ENCODE peak calls at places on chromosomes 4 and X, in nine cellular contexts. W is upper lobe of left lung, E is A549, G is IMR-90, P is prostate gland, H is breast epithelium, D is body of pancreas, Y is tibial nerve, X is right lobe of liver. T is an unnamed sample.

GRCh38 chr4:111398906-111399330 is 746.3 kb upstream of the FAM241A start:
- DNase-seq in Y (no peak), W (no peak), G (peak), X (no peak), D (no peak), P (no peak), H (no peak), E (no peak), T (no peak)

GRCh38 chrX:10087391-10087790 is 69.4 kb upstream of the CLCN4 start:
- DNase-seq in E (no peak), Y (no peak), W (no peak), D (no peak), G (no peak), H (no peak), X (no peak), P (no peak), T (no peak)

GRCh38 chr4:136687596-136687995 is 844.7 kb downstream of the PCDH18 start:
- DNase-seq in X (no peak), E (no peak), H (no peak), G (no peak), Y (no peak), W (no peak), P (no peak), D (no peak), T (no peak)

GRCh38 chr4:152223600-152223999 is 312.3 kb downstream of the FBXW7 start:
- DNase-seq in P (no peak), E (no peak), X (no peak), G (no peak), D (no peak), Y (no peak), H (no peak), W (no peak), T (no peak)

GRCh38 chr4:80183196-80184052 is 13.9 kb upstream of the PRDM8 start:
- DNase-seq in X (no peak), D (peak), W (no peak), Y (no peak), H (no peak), P (no peak), E (no peak), G (no peak), T (no peak)

GRCh38 chr4:5165419-5166369 is 114.4 kb downstream of the STK32B start:
- DNase-seq in E (no peak), Y (no peak), D (no peak), H (no peak), G (peak), W (no peak), P (no peak), X (no peak), T (no peak)

GRCh38 chrX:45447995-45448394 is 247.3 kb upstream of the DIPK2B start:
- DNase-seq in E (no peak), P (no peak), G (no peak), X (no peak), W (no peak), H (no peak), D (no peak), Y (no peak), T (no peak)

GRCh38 chr4:54473077-54473545 is 184.6 kb upstream of the KIT start:
- DNase-seq in H (no peak), D (no peak), G (peak), E (peak), Y (no peak), X (no peak), W (no peak), P (no peak), T (peak)

GRCh38 chr4:36086387-36086786 is 157.9 kb downstream of the ARAP2 start:
- DNase-seq in H (no peak), P (no peak), W (no peak), D (no peak), E (no peak), Y (no peak), G (no peak), X (no peak), T (no peak)

GRCh38 chrX:11558972-11559371 is 106.7 kb downstream of the ARHGAP6 start:
- DNase-seq in Y (no peak), G (no peak), E (peak), P (no peak), W (no peak), X (no peak), D (no peak), H (no peak), T (peak)

GRCh38 chrX:102517331-102517730 is 792 bp upstream of the TMSB15A start:
- DNase-seq in H (no peak), X (no peak), D (no peak), G (peak), W (no peak), Y (no peak), E (peak), P (no peak), T (no peak)

GRCh38 chrX:118603981-118604380 is 108.4 kb downstream of the DOCK11 start:
- DNase-seq in P (peak), Y (no peak), D (peak), X (peak), G (peak), E (peak), W (no peak), H (no peak), T (peak)

GRCh38 chr4:127188847-127189246 is 443.9 kb upstream of the INTU start:
- DNase-seq in X (no peak), G (peak), Y (no peak), E (peak), W (no peak), H (no peak), P (no peak), D (no peak), T (no peak)

GRCh38 chr4:37415845-37416369 is 171.4 kb downstream of the NWD2 start:
- DNase-seq in P (no peak), H (no peak), E (no peak), Y (no peak), D (no peak), X (no peak), G (no peak), W (no peak), T (no peak)

GRCh38 chrX:36898301-36898700 is 109.9 kb upstream of the FAM47C start:
- DNase-seq in G (peak), W (no peak), P (no peak), Y (no peak), X (no peak), D (no peak), E (peak), H (no peak), T (no peak)

GRCh38 chr4:36039031-36039430 is 205.3 kb downstream of the ARAP2 start:
- DNase-seq in X (no peak), G (no peak), D (no peak), Y (no peak), H (no peak), P (no peak), E (no peak), W (no peak), T (no peak)

GRCh38 chr4:1246111-1246881 is 2.6 kb downstream of the CTBP1 start:
- DNase-seq in W (peak), H (peak), Y (no peak), E (no peak), X (peak), D (peak), G (no peak), P (no peak), T (no peak)

GRCh38 chr4:92198711-92199110 is 105.1 kb upstream of the GRID2 start:
- DNase-seq in Y (no peak), H (no peak), P (no peak), X (no peak), E (no peak), W (no peak), D (no peak), G (peak), T (no peak)

GRCh38 chr4:1154523-1155182 is 17.7 kb downstream of the SPON2 start:
- DNase-seq in W (peak), G (peak), Y (no peak), X (no peak), D (peak), P (no peak), E (no peak), H (no peak), T (peak)

GRCh38 chr4:34281826-34282225 is 1962.5 kb downstream of the ARAP2 start:
- DNase-seq in Y (no peak), P (no peak), D (no peak), E (no peak), G (no peak), W (no peak), X (no peak), H (no peak), T (no peak)

GRCh38 chrX:33592398-33592797 is 381.0 kb upstream of the DMD start:
- DNase-seq in E (no peak), D (no peak), H (no peak), Y (no peak), P (no peak), W (no peak), X (no peak), G (no peak), T (no peak)

GRCh38 chr4:153788064-153788418 is 842 bp downstream of the SFRP2 start:
- DNase-seq in Y (no peak), X (no peak), H (no peak), W (no peak), D (no peak), G (no peak), E (no peak), P (no peak), T (no peak)

GRCh38 chr4:2939383-2940243 is 23.6 kb downstream of the NOP14 start:
- DNase-seq in W (no peak), G (no peak), H (peak), P (no peak), Y (no peak), X (peak), D (peak), E (no peak), T (peak)

GRCh38 chrX:147079974-147080373 is 265.4 kb upstream of the CXorf51A start:
- DNase-seq in P (no peak), H (no peak), E (no peak), G (no peak), D (no peak), X (no peak), Y (no peak), W (no peak), T (no peak)

GRCh38 chr4:177107288-177107901 is 202.3 kb upstream of the NEIL3 start:
- DNase-seq in E (no peak), D (no peak), X (no peak), H (no peak), W (no peak), P (no peak), Y (no peak), G (no peak), T (no peak)

GRCh38 chr4:159296061-159296460 is 193.2 kb downstream of the RAPGEF2 start:
- DNase-seq in E (no peak), X (no peak), H (no peak), W (no peak), Y (no peak), D (no peak), G (peak), P (no peak), T (no peak)

GRCh38 chrX:29318051-29318450 is 730.8 kb downstream of the IL1RAPL1 start:
- DNase-seq in D (no peak), Y (no peak), E (no peak), G (peak), X (no peak), P (no peak), W (no peak), H (no peak), T (no peak)

GRCh38 chr4:184280591-184281071 is 63.0 kb upstream of the ENPP6 start:
- DNase-seq in X (no peak), G (no peak), D (no peak), P (peak), E (no peak), Y (no peak), W (no peak), H (no peak), T (no peak)

GRCh38 chr4:182309877-182310276 is 66.7 kb downstream of the TENM3 start:
- DNase-seq in X (no peak), W (no peak), D (no peak), G (no peak), Y (no peak), E (no peak), P (no peak), H (no peak), T (no peak)

GRCh38 chrX:79367907-79368306 is 773 bp upstream of the ITM2A start:
- DNase-seq in G (no peak), E (no peak), P (no peak), H (no peak), X (no peak), D (no peak), Y (no peak), W (no peak), T (no peak)

GRCh38 chrX:79369871-79370270 is 2.7 kb upstream of the ITM2A start:
- DNase-seq in Y (no peak), G (no peak), W (no peak), E (no peak), H (no peak), X (no peak), P (no peak), D (no peak), T (no peak)

GRCh38 chrX:79365591-79365990 is 1.5 kb downstream of the ITM2A start:
- DNase-seq in W (no peak), H (no peak), X (no peak), D (no peak), G (no peak), P (no peak), E (no peak), Y (no peak), T (no peak)

GRCh38 chrX:79366556-79366887 is 612 bp downstream of the ITM2A start:
- DNase-seq in W (no peak), Y (no peak), D (no peak), G (no peak), E (no peak), P (no peak), H (no peak), X (no peak), T (no peak)

DNA sequence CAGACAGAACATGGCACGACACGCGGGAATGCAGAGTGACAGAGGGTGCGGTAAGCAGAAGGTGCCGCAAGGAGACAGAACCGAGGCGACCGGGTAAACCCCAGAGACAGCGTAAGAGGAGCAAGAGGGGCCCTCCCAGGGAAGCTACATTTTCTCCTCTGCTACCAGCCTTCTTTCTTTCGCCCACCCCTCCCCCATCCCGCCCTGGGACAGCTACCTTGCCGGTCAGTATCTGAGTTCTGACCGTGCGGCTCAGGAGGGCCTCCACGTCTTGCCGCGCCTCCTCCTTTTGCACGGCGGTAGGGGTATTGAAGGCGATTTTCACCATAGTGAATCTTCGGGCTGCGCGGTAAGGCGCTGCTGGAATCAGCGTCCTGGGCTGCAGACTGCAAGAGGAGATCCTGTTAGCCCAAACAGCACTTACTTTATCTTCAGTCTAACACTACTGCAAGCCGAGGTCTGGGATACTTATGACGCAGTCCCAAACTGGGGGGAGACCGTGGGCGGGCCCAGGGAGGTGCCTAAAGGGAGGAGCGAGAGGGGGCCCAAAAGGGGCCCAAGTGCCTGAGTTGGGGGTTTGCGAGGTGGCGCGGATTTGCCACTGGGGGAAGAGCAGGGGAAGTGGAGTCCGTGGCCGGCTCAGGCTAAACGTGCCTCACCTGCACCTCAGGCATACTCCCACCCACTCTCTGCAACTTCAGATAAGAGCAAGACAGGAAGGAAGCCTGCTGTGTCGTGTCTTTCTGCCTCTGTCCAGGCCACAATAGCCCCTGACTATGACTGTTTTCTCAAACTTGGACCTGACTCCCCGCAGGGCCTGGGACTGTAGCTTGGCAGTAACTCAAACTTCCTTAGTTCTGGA is at the start of gene ITM2A:
- DNase-seq in X (no peak), W (peak), H (peak), E (no peak), G (no peak), P (no peak), D (no peak), Y (peak), T (peak)
- TF ChIP-seq POLR2A in X (no peak), W (peak), H (no peak), E (no peak), G (no peak), P (no peak), D (no peak), Y (peak), T (no peak)

GRCh38 chr4:17326756-17327155 is 185.1 kb downstream of the QDPR start:
- DNase-seq in X (no peak), W (no peak), H (no peak), G (no peak), Y (no peak), D (no peak), P (no peak), E (no peak), T (no peak)

GRCh38 chr4:17323619-17324400 is 188.1 kb downstream of the QDPR start:
- DNase-seq in W (no peak), G (peak), P (no peak), Y (no peak), D (no peak), X (no peak), H (no peak), E (no peak), T (no peak)

GRCh38 chr4:17324431-17324830 is 187.5 kb downstream of the QDPR start:
- DNase-seq in Y (peak), W (no peak), X (no peak), G (peak), D (peak), H (no peak), P (no peak), E (peak), T (no peak)

GRCh38 chr4:17325098-17325497 is 186.8 kb downstream of the QDPR start:
- DNase-seq in G (no peak), X (no peak), D (no peak), E (no peak), W (no peak), P (no peak), H (no peak), Y (no peak), T (no peak)

DNA sequence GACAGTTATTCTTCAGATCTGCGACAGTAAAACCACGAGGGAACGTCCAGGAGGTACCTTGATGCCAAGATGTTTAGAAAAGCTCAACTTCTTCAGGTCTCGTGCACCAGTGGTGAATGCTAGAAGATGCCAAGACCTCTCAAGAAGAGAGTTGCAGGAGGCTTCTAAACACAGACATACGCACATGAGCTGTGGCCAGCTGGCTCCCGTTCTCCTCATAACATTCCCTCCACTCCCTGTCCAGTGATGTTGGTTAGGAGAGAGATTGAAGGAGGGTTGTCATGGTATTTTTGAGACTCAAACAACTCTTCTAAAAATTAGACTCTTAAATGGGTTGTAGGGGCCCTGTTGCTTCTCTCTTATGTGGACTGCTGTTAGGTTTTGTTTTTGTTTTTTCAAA is 184.3 kb downstream of the QDPR start:
- DNase-seq in G (peak), W (no peak), X (no peak), P (no peak), E (no peak), H (no peak), D (no peak), Y (no peak), T (no peak)
- H3K27ac ChIP-seq in G (no peak), W (no peak), X (no peak), P (no peak), E (no peak), H (no peak), D (no peak), Y (no peak), T (no peak)

DNA sequence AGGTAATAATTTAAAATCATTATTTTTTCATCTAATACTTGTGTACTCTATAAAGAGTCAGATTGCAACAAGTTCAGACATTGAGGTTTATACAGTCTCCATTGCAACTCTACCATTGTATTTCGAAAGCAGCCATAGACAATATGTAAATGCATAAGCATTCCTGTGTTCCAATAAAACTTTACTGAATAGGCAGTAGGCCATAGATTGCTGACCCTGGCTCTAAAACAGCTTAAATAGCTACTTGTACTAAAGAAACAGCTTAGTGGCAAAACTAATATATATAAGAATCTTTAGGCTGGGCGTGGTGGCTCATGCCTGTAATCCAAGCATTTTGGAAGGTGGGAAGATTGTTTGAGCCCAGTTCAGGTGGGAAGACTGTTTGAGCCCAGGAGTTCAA is 115.3 kb downstream of the PRSS12 start:
- DNase-seq in Y (no peak), P (no peak), W (no peak), G (no peak), E (no peak), D (no peak), X (no peak), H (no peak), T (no peak)
- TF ChIP-seq POLR2A in Y (no peak), P (no peak), W (no peak), G (no peak), E (no peak), D (no peak), X (no peak), H (no peak), T (no peak)

DNA sequence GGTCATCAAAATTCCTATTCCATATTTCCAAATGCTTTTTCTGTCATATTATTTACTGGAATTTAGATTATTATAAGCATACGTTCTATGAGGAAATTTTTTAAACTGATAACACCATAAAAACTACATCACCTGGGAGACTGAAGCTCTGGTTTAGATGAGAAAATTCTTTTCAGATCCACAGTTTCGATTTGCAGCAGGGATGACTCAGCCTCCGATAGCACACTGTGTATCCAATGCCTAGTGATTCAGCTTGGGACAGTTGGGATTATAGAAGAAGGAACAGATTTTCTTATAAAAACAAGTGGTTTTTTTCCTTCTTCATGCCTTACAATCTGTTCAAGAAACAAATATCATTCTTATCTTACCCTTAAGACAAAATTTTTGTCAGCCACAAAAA is 129.0 kb downstream of the FBXO8 start:
- DNase-seq in H (no peak), D (no peak), P (no peak), E (peak), Y (no peak), G (peak), X (no peak), W (no peak), T (no peak)
- H3K27ac ChIP-seq in H (no peak), D (no peak), P (no peak), E (peak), Y (no peak), G (no peak), X (no peak), W (no peak), T (peak)

GRCh38 chrX:72624194-72624593 is 51.6 kb upstream of the HDAC8 start:
- DNase-seq in P (no peak), G (no peak), Y (no peak), X (no peak), H (no peak), E (no peak), D (no peak), W (no peak), T (no peak)

GRCh38 chrX:72621619-72622485 is 49.2 kb upstream of the HDAC8 start:
- DNase-seq in Y (no peak), H (no peak), W (no peak), G (peak), D (no peak), P (no peak), E (peak), X (no peak), T (no peak)

GRCh38 chrX:72621163-72621562 is 48.5 kb upstream of the HDAC8 start:
- DNase-seq in D (peak), Y (no peak), P (no peak), X (no peak), H (no peak), G (no peak), W (no peak), E (peak), T (no peak)

GRCh38 chrX:72620550-72621145 is 48.0 kb upstream of the HDAC8 start:
- DNase-seq in Y (no peak), X (no peak), E (peak), H (peak), D (peak), W (no peak), P (peak), G (peak), T (peak)
- TF ChIP-seq POLR2A in Y (no peak), X (no peak), E (no peak), H (no peak), D (peak), W (no peak), P (no peak), G (no peak), T (no peak)